ENCODE peak calls at places on chromosome 14, in eight cellular contexts. P is astrocyte of the spinal cord; S is lung; E is pancreas; N is HT1080; G is skeletal muscle cell; F is activated CD4-positive, alpha-beta T cell treated with anti-CD3 and anti-CD28 coated beads, Interleukin-2, amount 50 U/mL, for 4 hours; R is activated gamma-delta T cell treated with anti-CD3 and anti-CD28 coated beads, Interleukin-2, amount 50 U/mL, for 16 hours. X is an unnamed sample.

GRCh38 chr14:90815567-90815816 is 738 bp downstream of the TTC7B start:
- DNase-seq in G (no peak), F (no peak), E (no peak), P (no peak), S (no peak), N (no peak), R (no peak), X (no peak)

GRCh38 chr14:36672095-36672494 is 10.4 kb downstream of the PAX9 start:
- DNase-seq in N (no peak), R (no peak), F (no peak), E (no peak), P (no peak), S (no peak), G (no peak), X (no peak)

GRCh38 chr14:58171090-58171489 is 19.1 kb upstream of the ARMH4 start:
- DNase-seq in S (peak; percentile 81), N (peak; percentile 88), P (peak; percentile 80), R (no peak), G (peak; percentile 65), F (peak; percentile 19), E (peak; percentile 65), X (peak; percentile 80)

GRCh38 chr14:91898256-91898843 is 31.0 kb upstream of the TC2N start:
- DNase-seq in E (peak; percentile 47), N (no peak), P (peak; percentile 6), F (no peak), S (no peak), R (no peak), G (peak; percentile 33), X (no peak)

GRCh38 chr14:106185837-106186233 is 659.5 kb downstream of the TMEM121 start:
- DNase-seq in N (no peak), P (no peak), F (peak; percentile 62), G (no peak), E (no peak), R (peak; percentile 41), S (no peak), X (no peak)

GRCh38 chr14:101444116-101444515 is 117.2 kb upstream of the DIO3 start:
- DNase-seq in N (peak; percentile 3), F (no peak), R (no peak), P (no peak), G (peak; percentile 9), E (no peak), S (peak; percentile 16), X (peak; percentile 60)

GRCh38 chr14:105862581-105863239 is 336.3 kb downstream of the TMEM121 start:
- DNase-seq in N (no peak), R (no peak), F (no peak), S (no peak), G (no peak), P (no peak), E (no peak), X (no peak)

GRCh38 chr14:75542585-75543091 is 20.4 kb downstream of the BATF start:
- DNase-seq in G (peak; percentile 20), N (no peak), P (no peak), E (peak; percentile 18), S (peak; percentile 85), R (peak; percentile 58), F (peak; percentile 90), X (no peak)

GRCh38 chr14:103121161-103121845 is 2.0 kb upstream of the TNFAIP2 start:
- DNase-seq in R (no peak), E (no peak), G (no peak), N (no peak), S (peak; percentile 64), P (no peak), F (no peak), X (no peak)

GRCh38 chr14:57918791-57919190 is 52.9 kb upstream of the SLC35F4 start:
- DNase-seq in S (no peak), F (no peak), R (no peak), N (peak; percentile 42), P (peak; percentile 1), G (no peak), E (no peak), X (no peak)

GRCh38 chr14:61438497-61438859 is 117.1 kb downstream of the PRKCH start:
- DNase-seq in P (no peak), R (no peak), F (no peak), E (no peak), G (no peak), S (no peak), N (no peak), X (no peak)

GRCh38 chr14:99387880-99388279 is 92.8 kb downstream of the SETD3 start:
- DNase-seq in N (no peak), F (no peak), P (no peak), R (no peak), S (no peak), G (no peak), E (no peak), X (no peak)

GRCh38 chr14:93675651-93676050 is 112.6 kb downstream of the PRIMA1 start:
- DNase-seq in N (no peak), S (no peak), P (no peak), G (no peak), F (no peak), R (no peak), E (no peak), X (no peak)

GRCh38 chr14:104112113-104112505 is 26.3 kb upstream of the KIF26A start:
- DNase-seq in R (no peak), N (no peak), G (no peak), P (no peak), S (no peak), E (no peak), F (no peak), X (no peak)

GRCh38 chr14:100715803-100716202 is 10.9 kb upstream of the DLK1 start:
- DNase-seq in F (no peak), P (no peak), R (no peak), G (no peak), N (no peak), E (no peak), S (no peak), X (no peak)

GRCh38 chr14:34030864-34031263 is 80.0 kb upstream of the EGLN3 start:
- DNase-seq in P (peak; percentile 23), E (no peak), F (no peak), S (no peak), R (no peak), N (no peak), G (peak; percentile 79), X (no peak)

GRCh38 chr14:102928412-102929348 is 6.2 kb downstream of the AMN start:
- DNase-seq in S (peak; percentile 90), G (no peak), N (no peak), P (no peak), F (peak; percentile 72), R (peak; percentile 64), E (peak; percentile 36), X (peak; percentile 54)